ENCODE peak calls at places on chromosomes 2 and 18, in seven cellular contexts. B, U, Q, D, K, W and L are unnamed samples.
A peak's percentile ranks its signal among the peaks of the same experiment; 100 is the strongest.

GRCh38 chr2:215485032-215485431 is 49.2 kb upstream of the FN1 start:
- DNase-seq in B (no peak), U (no peak), Q (no peak), D (no peak), K (no peak), W (no peak), L (no peak)

GRCh38 chr2:25632396-25632795 is 41.0 kb downstream of the DTNB start:
- DNase-seq in B (no peak), U (no peak), Q (no peak), D (no peak), K (no peak), W (no peak), L (no peak)

GRCh38 chr18:69845588-69846506 is 101.8 kb downstream of the CD226 start:
- DNase-seq in B (no peak), U (no peak), Q (peak; percentile 62), D (no peak), K (peak; percentile 57), W (no peak), L (peak; percentile 70)

GRCh38 chr2:216659301-216659700 is 26.1 kb downstream of the IGFBP2 start:
- DNase-seq in B (no peak), U (no peak), Q (no peak), D (no peak), K (no peak), W (no peak), L (no peak)

GRCh38 chr2:28469947-28470585 is 25.8 kb upstream of the PLB1 start:
- DNase-seq in B (no peak), U (no peak), Q (no peak), D (no peak), K (no peak), W (no peak), L (no peak)

GRCh38 chr2:11342561-11343343 is 1.7 kb downstream of the ROCK2 start:
- DNase-seq in B (no peak), U (peak; percentile 61), Q (peak; percentile 87), D (no peak), K (peak; percentile 32), W (no peak), L (peak; percentile 87)

GRCh38 chr18:48412339-48412929 is 3.3 kb upstream of the ZBTB7C start:
- DNase-seq in B (peak; percentile 55), U (peak; percentile 75), Q (no peak), D (no peak), K (peak; percentile 82), W (no peak), L (peak; percentile 43)

GRCh38 chr2:29423267-29423666 is 308.1 kb downstream of the CLIP4 start:
- DNase-seq in B (no peak), U (no peak), Q (no peak), D (no peak), K (no peak), W (no peak), L (no peak)

GRCh38 chr18:78679861-78680260 is 299.8 kb upstream of the SALL3 start:
- DNase-seq in B (no peak), U (no peak), Q (no peak), D (no peak), K (no peak), W (no peak), L (no peak)

GRCh38 chr2:3762771-3763447 is 59.5 kb downstream of the DCDC2C start:
- DNase-seq in B (no peak), U (no peak), Q (no peak), D (no peak), K (no peak), W (peak; percentile 24), L (no peak)

GRCh38 chr2:98915751-98916358 is 20.2 kb downstream of the CRACDL start:
- DNase-seq in B (no peak), U (no peak), Q (peak; percentile 41), D (no peak), K (no peak), W (no peak), L (no peak)

GRCh38 chr2:102788880-102789250 is 27.0 kb downstream of the TMEM182 start:
- DNase-seq in B (no peak), U (peak; percentile 35), Q (no peak), D (no peak), K (no peak), W (no peak), L (no peak)

GRCh38 chr18:49747876-49748275 is 65.5 kb downstream of the ACAA2 start:
- DNase-seq in B (no peak), U (no peak), Q (no peak), D (no peak), K (peak; percentile 59), W (no peak), L (peak; percentile 58)

GRCh38 chr18:35050638-35051287 is 9.6 kb downstream of the MAPRE2 start:
- DNase-seq in B (no peak), U (no peak), Q (no peak), D (no peak), K (no peak), W (no peak), L (peak; percentile 38)

GRCh38 chr2:201256001-201256544 is 4.3 kb upstream of the CASP8 start:
- DNase-seq in B (no peak), U (no peak), Q (peak; percentile 60), D (no peak), K (no peak), W (peak; percentile 2), L (peak; percentile 36)

GRCh38 chr2:116510117-116510671 is 1304.3 kb upstream of the DDX18 start:
- DNase-seq in B (peak; percentile 34), U (peak; percentile 43), Q (no peak), D (peak; percentile 14), K (peak; percentile 78), W (no peak), L (peak; percentile 31)

GRCh38 chr18:56108486-56109367 is 520.7 kb upstream of the TCF4 start:
- DNase-seq in B (no peak), U (no peak), Q (no peak), D (no peak), K (no peak), W (no peak), L (no peak)

GRCh38 chr2:207487650-207488315 is 42.0 kb upstream of the CREB1 start:
- DNase-seq in B (no peak), U (peak; percentile 73), Q (peak; percentile 95), D (no peak), K (peak; percentile 62), W (no peak), L (peak; percentile 86)

GRCh38 chr2:200845669-200846325 is 18.7 kb downstream of the CLK1 start:
- DNase-seq in B (no peak), U (no peak), Q (no peak), D (no peak), K (no peak), W (no peak), L (no peak)

GRCh38 chr2:232418466-232419244 is 12.0 kb downstream of the ALPG start:
- DNase-seq in B (no peak), U (peak; percentile 53), Q (no peak), D (no peak), K (peak; percentile 41), W (peak; percentile 63), L (peak; percentile 49)

GRCh38 chr2:112915300-112916144 is 4.6 kb downstream of the IL37 start:
- DNase-seq in B (no peak), U (no peak), Q (no peak), D (no peak), K (no peak), W (no peak), L (no peak)

GRCh38 chr2:121955313-121956211 is 200.1 kb downstream of the TSN start:
- DNase-seq in B (no peak), U (no peak), Q (no peak), D (no peak), K (no peak), W (no peak), L (no peak)

GRCh38 chr2:47019532-47019931 is 103.9 kb upstream of the MCFD2 start:
- DNase-seq in B (no peak), U (no peak), Q (no peak), D (no peak), K (no peak), W (no peak), L (no peak)

GRCh38 chr18:22432672-22433137 is 15.0 kb upstream of the CTAGE1 start:
- DNase-seq in B (no peak), U (peak; percentile 71), Q (peak; percentile 97), D (no peak), K (peak; percentile 56), W (no peak), L (peak; percentile 90)

GRCh38 chr18:74498712-74499629 is 2.8 kb downstream of the CNDP2 start:
- DNase-seq in B (no peak), U (peak; percentile 33), Q (no peak), D (no peak), K (no peak), W (no peak), L (peak; percentile 62)

GRCh38 chr18:78895207-78896001 is 84.2 kb upstream of the SALL3 start:
- DNase-seq in B (no peak), U (no peak), Q (no peak), D (no peak), K (no peak), W (no peak), L (no peak)

GRCh38 chr18:61797691-61798590 is 94.9 kb downstream of the RNF152 start:
- DNase-seq in B (no peak), U (no peak), Q (no peak), D (no peak), K (no peak), W (no peak), L (no peak)

DNA sequence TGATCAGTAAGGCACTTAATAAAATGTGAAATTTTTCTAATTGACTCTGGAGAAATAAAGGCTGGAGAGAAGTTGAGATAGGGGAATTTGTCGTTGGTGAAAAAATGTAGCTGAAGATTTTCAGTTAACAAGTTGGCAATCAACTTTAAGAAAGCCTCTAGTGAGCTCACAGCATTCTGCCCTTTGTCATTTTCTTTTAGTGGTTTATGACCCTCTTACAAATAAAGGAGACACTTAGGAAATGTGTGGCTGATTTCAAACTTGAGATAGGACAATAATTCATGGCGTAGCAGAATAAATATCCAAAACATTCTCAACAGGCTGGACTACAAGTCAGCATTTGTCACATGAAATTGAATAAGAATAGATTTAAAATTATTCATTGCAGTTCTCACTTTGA is 412.5 kb upstream of the SPHKAP start:
- DNase-seq in B (no peak), U (no peak), Q (no peak), D (no peak), K (no peak), W (no peak), L (no peak)
- H2BK5ac ChIP-seq in B (no peak overlapping the region), U (no peak overlapping the region), Q (no peak overlapping the region), D (no peak overlapping the region), K (no peak overlapping the region), W (no peak overlapping the region), L (no peak overlapping the region)

GRCh38 chr2:163348843-163349395 is 386.9 kb downstream of the FIGN start:
- DNase-seq in B (no peak), U (peak; percentile 80), Q (peak; percentile 80), D (peak; percentile 56), K (peak; percentile 73), W (no peak), L (peak; percentile 89)
- H2BK5ac ChIP-seq in B (no peak overlapping the region), U (peak overlapping the region; percentile 96), Q (peak overlapping the region; percentile 27), D (peak overlapping the region; percentile 30), K (no peak overlapping the region), W (peak overlapping the region; percentile 47), L (peak overlapping the region; percentile 67)

DNA sequence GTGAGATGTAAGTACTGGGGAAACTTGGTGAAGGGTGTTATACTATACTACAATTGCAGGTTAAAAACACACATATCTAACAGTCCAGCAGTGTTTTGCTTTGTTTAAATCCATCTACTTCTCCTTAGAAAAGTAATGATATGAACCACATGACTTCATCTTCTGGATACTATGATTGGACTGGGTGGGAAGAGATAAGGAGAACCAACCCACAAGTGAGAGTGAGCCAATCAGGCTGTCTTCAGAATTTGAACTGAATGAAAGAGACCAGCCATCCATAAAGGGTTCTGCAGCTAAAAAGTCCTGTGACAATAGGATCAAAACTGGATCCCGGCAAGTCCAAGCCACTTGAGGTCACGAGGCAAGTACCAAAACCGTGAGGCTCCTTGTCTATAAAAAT is 46.6 kb downstream of the KANSL3 start:
- DNase-seq in B (no peak), U (no peak), Q (no peak), D (no peak), K (no peak), W (no peak), L (no peak)
- H2BK5ac ChIP-seq in B (no peak overlapping the region), U (no peak overlapping the region), Q (no peak overlapping the region), D (no peak overlapping the region), K (no peak overlapping the region), W (no peak overlapping the region), L (no peak overlapping the region)

GRCh38 chr18:11505993-11506392 is 103.4 kb upstream of the SLC35G4 start:
- DNase-seq in B (no peak), U (no peak), Q (no peak), D (no peak), K (no peak), W (no peak), L (no peak)
- H2BK5ac ChIP-seq in B (no peak overlapping the region), U (no peak overlapping the region), Q (no peak overlapping the region), D (no peak overlapping the region), K (no peak overlapping the region), W (no peak overlapping the region), L (no peak overlapping the region)